ENCODE peak calls at places on chromosomes 12 and 14, in five cellular contexts. T, P, E, V and Q are unnamed samples.
A peak's percentile ranks its signal among the peaks of the same experiment; 100 is the strongest.

GRCh38 chr12:46874642-46875041 is 48.8 kb upstream of the SLC38A4 start:
- DNase-seq in T (peak; percentile 36), P (peak; percentile 79), E (no peak), V (no peak), Q (no peak)

GRCh38 chr12:38954119-38954746 is 48.8 kb upstream of the CPNE8 start:
- DNase-seq in T (no peak), P (no peak), E (no peak), V (no peak), Q (no peak)

GRCh38 chr12:77914089-77914488 is 83.4 kb downstream of the NAV3 start:
- DNase-seq in T (no peak), P (no peak), E (no peak), V (peak; percentile 72), Q (peak; percentile 82)

GRCh38 chr12:100234591-100235304 is 32.1 kb downstream of the DEPDC4 start:
- DNase-seq in T (peak; percentile 26), P (peak; percentile 61), E (peak; percentile 60), V (peak; percentile 17), Q (peak; percentile 32)

GRCh38 chr14:92577321-92577742 is 63.8 kb downstream of the RIN3 start:
- DNase-seq in T (no peak), P (no peak), E (no peak), V (no peak), Q (no peak)

GRCh38 chr12:59372971-59373370 is 222.9 kb upstream of the SLC16A7 start:
- DNase-seq in T (no peak), P (peak; percentile 8), E (no peak), V (no peak), Q (no peak)

GRCh38 chr12:50268482-50268881 is 14.8 kb downstream of the LIMA1 start:
- DNase-seq in T (no peak), P (no peak), E (no peak), V (no peak), Q (no peak)

GRCh38 chr14:63862163-63862562 is 9.4 kb downstream of the SYNE2 start:
- DNase-seq in T (no peak), P (no peak), E (no peak), V (no peak), Q (no peak)

GRCh38 chr14:79728331-79728730 is 483.0 kb downstream of the DIO2 start:
- DNase-seq in T (no peak), P (no peak), E (no peak), V (no peak), Q (no peak)